ENCODE peak calls at places on chromosomes 4 and X, in five cellular contexts. I, S, N, P and M are unnamed samples.
A peak's percentile ranks its signal among the peaks of the same experiment; 100 is the strongest.

GRCh38 chr4:154973636-154974035 is 192.6 kb downstream of the RBM46 start:
- DNase-seq in N (no peak), S (no peak), P (no peak), I (no peak), M (no peak)

GRCh38 chr4:176981551-176981950 is 188.8 kb upstream of the VEGFC start:
- DNase-seq in P (peak; percentile 72), I (no peak), S (no peak), N (no peak), M (no peak)

GRCh38 chr4:52606766-52607165 is 52.3 kb downstream of the USP46 start:
- DNase-seq in S (no peak), I (no peak), N (no peak), P (peak; percentile 63), M (no peak)

GRCh38 chr4:1614854-1615595 is 69.1 kb downstream of the FAM53A start:
- DNase-seq in N (no peak), I (no peak), P (no peak), S (no peak), M (no peak)

GRCh38 chr4:46390353-46391058 is 578 bp upstream of the GABRA2 start:
- DNase-seq in S (no peak), N (no peak), P (no peak), I (no peak), M (no peak)

GRCh38 chr4:6416518-6417286 is 55.7 kb downstream of the PPP2R2C start:
- DNase-seq in N (no peak), S (no peak), P (no peak), I (no peak), M (no peak)

GRCh38 chr4:106365613-106366012 is 3.0 kb downstream of the GIMD1 start:
- DNase-seq in N (no peak), I (no peak), S (no peak), P (peak; percentile 95), M (no peak)

GRCh38 chr4:86358176-86358701 is 1.6 kb downstream of the MAPK10 start:
- DNase-seq in S (no peak), N (no peak), P (peak; percentile 47), I (no peak), M (no peak)

GRCh38 chr4:148986951-148987350 is 544.7 kb upstream of the NR3C2 start:
- DNase-seq in S (no peak), P (no peak), I (no peak), N (no peak), M (no peak)

GRCh38 chr4:7904108-7904516 is 35.5 kb downstream of the AFAP1 start:
- DNase-seq in N (no peak), I (no peak), P (peak; percentile 89), S (no peak), M (no peak)

GRCh38 chr4:182354867-182355266 is 111.7 kb downstream of the TENM3 start:
- DNase-seq in N (no peak), I (no peak), P (peak; percentile 16), S (no peak), M (no peak)

GRCh38 chrX:18654873-18655836 is 16.8 kb downstream of the RS1 start:
- DNase-seq in N (no peak), I (no peak), S (no peak), P (no peak), M (no peak)

GRCh38 chrX:1394731-1395501 is 3.0 kb upstream of the SLC25A6 start:
- DNase-seq in I (no peak), P (no peak), S (peak; percentile 33), N (peak; percentile 86), M (peak; percentile 47)

GRCh38 chrX:67614414-67614813 is 70.6 kb downstream of the AR start:
- DNase-seq in I (no peak), N (no peak), S (no peak), P (peak; percentile 25), M (no peak)

GRCh38 chr4:82899339-82899738 is 1.2 kb upstream of the THAP9 start:
- DNase-seq in S (no peak), N (no peak), I (no peak), P (no peak), M (no peak)

GRCh38 chr4:52574036-52574435 is 85.1 kb downstream of the USP46 start:
- DNase-seq in N (no peak), I (no peak), S (no peak), P (peak; percentile 19), M (no peak)

GRCh38 chr4:184096561-184097239 is 121.0 kb downstream of the ENPP6 start:
- DNase-seq in I (no peak), P (peak; percentile 49), N (no peak), S (peak; percentile 61), M (no peak)

GRCh38 chr4:6732441-6733357 is 16.7 kb downstream of the BLOC1S4 start:
- DNase-seq in I (peak; percentile 68), S (no peak), P (peak; percentile 94), N (peak; percentile 90), M (peak; percentile 82)

GRCh38 chr4:15004701-15005301 is 2.5 kb downstream of the CPEB2 start:
- DNase-seq in P (peak; percentile 54), N (peak; percentile 96), S (peak; percentile 86), I (peak; percentile 88), M (peak; percentile 89)

GRCh38 chr4:3712112-3712805 is 53.9 kb upstream of the ADRA2C start:
- DNase-seq in S (peak; percentile 4), I (no peak), N (no peak), P (no peak), M (no peak)

GRCh38 chr4:184401397-184402171 is 72.8 kb downstream of the IRF2 start:
- DNase-seq in N (peak; percentile 17), I (no peak), S (no peak), P (no peak), M (no peak)

GRCh38 chrX:56785442-56785841 is 56.4 kb downstream of the NBDY start:
- DNase-seq in S (no peak), P (no peak), I (no peak), N (peak; percentile 43), M (peak; percentile 8)

GRCh38 chrX:27807690-27808089 is at the start of gene MAGEB10:
- DNase-seq in I (no peak), P (no peak), N (no peak), S (no peak), M (no peak)

GRCh38 chrX:133594156-133594555 is 178.9 kb upstream of the GPC4 start:
- DNase-seq in I (no peak), P (no peak), N (no peak), S (no peak), M (no peak)

GRCh38 chr4:140309124-140309870 is 64.1 kb upstream of the SCOC start:
- DNase-seq in P (peak; percentile 72), I (no peak), N (no peak), S (no peak), M (no peak)

GRCh38 chr4:145487626-145488025 is 6.0 kb downstream of the SMAD1 start:
- DNase-seq in N (no peak), S (no peak), I (no peak), P (no peak), M (no peak)

GRCh38 chr4:176123710-176124407 is 58.2 kb downstream of the WDR17 start:
- DNase-seq in P (no peak), S (no peak), I (peak; percentile 10), N (no peak), M (no peak)

GRCh38 chrX:45769919-45770582 is 569.4 kb upstream of the DIPK2B start:
- DNase-seq in S (peak; percentile 76), P (peak; percentile 91), N (peak; percentile 93), I (peak; percentile 65), M (peak; percentile 68)
- TF ChIP-seq POLR2A in S (peak; percentile 23), P (peak; percentile 83), N (no peak), I (no peak), M (peak; percentile 55)

GRCh38 chrX:19840899-19841648 is 46.3 kb downstream of the SH3KBP1 start:
- DNase-seq in N (peak; percentile 26), S (no peak), P (no peak), I (no peak), M (no peak)
- TF ChIP-seq POLR2A in N (no peak), S (no peak), P (no peak), I (no peak), M (no peak)

GRCh38 chrX:24693453-24694202 is at the start of gene POLA1:
- DNase-seq in P (peak; percentile 95), I (peak; percentile 92), S (peak; percentile 93), N (peak; percentile 98), M (peak; percentile 87)
- TF ChIP-seq POLR2A in P (no peak), I (no peak), S (no peak), N (no peak), M (no peak)

GRCh38 chrX:91434351-91435168 is at the start of gene PABPC5:
- DNase-seq in S (peak; percentile 89), P (peak; percentile 82), N (peak; percentile 94), I (peak; percentile 74), M (peak; percentile 47)
- TF ChIP-seq POLR2A in S (peak; percentile 86), P (peak; percentile 73), N (no peak), I (no peak), M (no peak)

GRCh38 chr4:38133711-38134480 is 173.7 kb downstream of the PTTG2 start:
- DNase-seq in I (no peak), S (no peak), N (no peak), P (no peak), M (no peak)

GRCh38 chr4:38131371-38132139 is 171.4 kb downstream of the PTTG2 start:
- DNase-seq in I (no peak), S (no peak), N (no peak), P (no peak), M (no peak)

GRCh38 chr4:38132140-38132673 is 172.0 kb downstream of the PTTG2 start:
- DNase-seq in S (peak; percentile 40), I (peak; percentile 56), N (no peak), P (peak; percentile 99), M (peak; percentile 83)

GRCh38 chr4:38135201-38135600 is 175.0 kb downstream of the PTTG2 start:
- DNase-seq in N (no peak), I (no peak), P (no peak), S (no peak), M (no peak)

DNA sequence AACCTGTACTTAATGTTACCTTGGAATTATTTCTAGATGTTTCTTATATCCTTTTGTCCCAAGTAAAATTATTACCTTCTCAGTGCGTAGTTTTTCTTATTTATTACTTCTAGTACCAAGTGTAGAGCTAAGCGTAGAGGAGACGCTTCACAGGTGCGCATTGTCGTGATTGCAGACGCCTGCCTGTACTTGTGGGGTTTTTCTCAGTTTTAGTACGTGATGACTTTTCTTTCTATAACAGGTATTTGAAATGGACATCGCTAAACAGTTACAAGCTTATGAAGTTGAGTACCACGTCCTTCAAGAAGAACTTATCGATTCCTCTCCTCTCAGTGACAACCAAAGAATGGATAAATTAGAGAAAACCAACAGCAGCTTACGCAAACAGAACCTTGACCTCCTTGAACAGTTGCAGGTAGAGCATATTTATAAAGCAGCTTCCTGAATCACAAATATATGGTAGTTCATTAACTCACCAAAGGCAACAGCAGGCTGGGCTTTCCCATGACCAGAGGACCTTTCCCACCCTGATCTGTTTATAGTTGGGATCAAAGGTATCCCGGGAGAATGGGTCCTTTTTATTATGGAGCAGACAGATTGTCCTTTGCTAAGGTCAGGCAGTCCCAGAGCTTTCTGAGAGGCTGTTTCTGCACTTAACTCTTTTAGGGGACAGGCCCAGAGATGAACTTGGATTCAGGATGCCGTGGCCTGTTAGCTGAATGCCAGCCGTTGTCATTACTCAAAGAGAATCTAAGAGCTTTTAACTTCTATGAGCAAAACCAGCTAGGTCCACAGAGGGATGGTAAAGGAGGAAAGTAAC is 172.9 kb downstream of the PTTG2 start:
- DNase-seq in N (no peak), P (no peak), S (no peak), I (no peak), M (peak; percentile 76)
- TF ChIP-seq POLR2A in N (no peak), P (no peak), S (no peak), I (no peak), M (no peak)